ENCODE peak calls at places on chromosomes 7 and 10, in six cellular contexts. V, C, S, K, H and N are unnamed samples.

GRCh38 chr10:5234106-5234877 is 37.7 kb downstream of the AKR1C4 start:
- DNase-seq in V (peak; percentile 92), H (no peak), C (peak; percentile 52), K (no peak), S (no peak), N (no peak)

GRCh38 chr7:7808156-7808555 is 89.7 kb upstream of the RPA3 start:
- DNase-seq in V (peak; percentile 83), S (peak; percentile 71), K (no peak), C (no peak), H (peak; percentile 53), N (no peak)

GRCh38 chr7:151792671-151793070 is 84.2 kb downstream of the PRKAG2 start:
- DNase-seq in S (no peak), V (peak; percentile 26), H (no peak), K (no peak), C (no peak), N (no peak)

GRCh38 chr10:14052926-14053325 is 277.8 kb downstream of the FRMD4A start:
- DNase-seq in K (no peak), S (no peak), C (no peak), V (no peak), H (no peak), N (no peak)

GRCh38 chr7:74263399-74264120 is 9.4 kb upstream of the RFC2 start:
- DNase-seq in H (no peak), S (no peak), K (no peak), V (no peak), C (no peak), N (no peak)

GRCh38 chr7:48165157-48165556 is 6.1 kb upstream of the ABCA13 start:
- DNase-seq in S (no peak), K (no peak), V (no peak), H (no peak), C (no peak), N (no peak)

GRCh38 chr7:471191-471865 is 48.3 kb downstream of the PDGFA start:
- DNase-seq in H (no peak), C (no peak), S (no peak), K (no peak), V (no peak), N (no peak)

GRCh38 chr10:33139191-33139646 is 181.2 kb upstream of the ITGB1 start:
- DNase-seq in H (no peak), K (no peak), S (peak; percentile 37), C (no peak), V (no peak), N (no peak)

GRCh38 chr7:49850921-49851613 is 77.6 kb downstream of the VWC2 start:
- DNase-seq in S (no peak), K (no peak), H (no peak), C (no peak), V (no peak), N (no peak)

GRCh38 chr7:97107192-97107800 is 10.2 kb upstream of the SDHAF3 start:
- DNase-seq in S (no peak), V (no peak), C (no peak), H (no peak), K (no peak), N (no peak)

GRCh38 chr7:28440055-28440601 is 27.8 kb downstream of the CREB5 start:
- DNase-seq in C (no peak), V (no peak), H (no peak), S (no peak), K (no peak), N (no peak)

GRCh38 chr10:80477813-80478212 is 23.7 kb downstream of the TSPAN14 start:
- DNase-seq in H (no peak), C (no peak), V (peak; percentile 93), K (no peak), S (peak; percentile 92), N (no peak)

GRCh38 chr10:33087142-33087541 is 129.1 kb upstream of the ITGB1 start:
- DNase-seq in C (no peak), S (no peak), H (no peak), V (peak; percentile 16), K (no peak), N (no peak)

GRCh38 chr10:116694253-116694926 is 48.0 kb downstream of the HSPA12A start:
- DNase-seq in V (peak; percentile 9), S (peak; percentile 7), H (no peak), K (no peak), C (no peak), N (no peak)

GRCh38 chr7:55177589-55178261 is 158.9 kb downstream of the EGFR start:
- DNase-seq in V (peak; percentile 72), K (no peak), S (peak; percentile 62), C (no peak), H (peak; percentile 93), N (peak; percentile 51)

GRCh38 chr7:17144313-17144712 is 154.1 kb upstream of the AHR start:
- DNase-seq in C (no peak), S (peak; percentile 49), H (no peak), K (no peak), V (peak; percentile 65), N (no peak)

GRCh38 chr10:93461124-93461806 is 20.9 kb downstream of the MYOF start:
- DNase-seq in K (no peak), C (no peak), H (peak; percentile 73), S (peak; percentile 96), V (peak; percentile 59), N (no peak)

GRCh38 chr10:79608505-79609375 is 2.0 kb upstream of the SFTPA1 start:
- DNase-seq in S (peak; percentile 3), H (no peak), C (no peak), K (peak; percentile 26), V (peak; percentile 33), N (no peak)

GRCh38 chr10:88850712-88851111 is 932 bp downstream of the ANKRD22 start:
- DNase-seq in H (no peak), V (no peak), S (no peak), C (no peak), K (no peak), N (no peak)

GRCh38 chr7:142788303-142789286 is 17.8 kb downstream of the PRSS2 start:
- DNase-seq in S (no peak), K (no peak), C (no peak), H (no peak), V (no peak), N (no peak)
- H3K4me3 ChIP-seq in S (no peak overlapping the region), K (no peak overlapping the region), C (no peak overlapping the region), H (no peak overlapping the region), V (no peak overlapping the region), N (no peak overlapping the region)

DNA sequence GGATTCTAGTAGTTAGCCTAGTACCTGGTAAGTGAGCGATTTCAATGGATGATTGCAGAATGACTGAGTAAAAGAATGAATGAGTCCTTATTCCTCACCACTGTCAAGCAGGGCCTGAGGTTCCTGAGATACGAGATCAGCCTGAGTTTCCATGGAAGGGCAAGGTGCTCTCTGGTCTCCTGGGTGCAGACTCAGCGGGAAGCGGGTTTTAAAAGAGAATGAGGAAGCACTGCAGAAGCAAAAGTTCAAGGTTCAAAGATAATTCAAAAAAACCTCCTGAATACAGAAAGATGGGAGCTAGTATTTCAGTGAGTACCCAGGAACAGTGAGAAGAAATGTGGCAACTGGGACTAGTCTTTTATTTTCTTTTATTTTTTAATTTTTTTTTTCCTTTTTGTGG is 4.3 kb downstream of the ZNF3 start:
- DNase-seq in V (no peak), H (no peak), C (no peak), K (no peak), S (no peak), N (no peak)
- TF ChIP-seq CTCF in V (no peak), H (no peak), C (no peak), K (no peak), S (no peak), N (no peak)

DNA sequence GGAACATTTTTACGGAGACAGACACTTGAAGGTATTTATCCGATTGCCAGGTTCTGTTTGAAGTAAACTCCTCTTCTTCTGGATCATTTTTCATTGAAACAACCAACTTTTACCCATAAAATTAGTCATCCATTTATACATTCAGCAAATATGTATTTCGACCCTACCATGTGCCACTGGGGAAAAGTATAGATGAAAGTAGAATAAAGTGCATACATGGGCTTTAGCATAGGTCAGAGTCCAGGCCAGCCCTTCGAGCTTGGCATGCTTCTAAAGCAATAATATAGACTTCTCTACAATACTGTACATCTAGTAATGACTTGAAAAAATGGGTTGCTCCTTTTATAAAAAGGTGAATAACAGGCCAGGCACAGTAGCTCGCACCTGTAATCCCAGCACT is 10.1 kb downstream of the SLC25A16 start:
- DNase-seq in C (no peak), H (no peak), S (no peak), V (no peak), K (no peak), N (no peak)
- H3K4me3 ChIP-seq in C (no peak overlapping the region), H (no peak overlapping the region), S (no peak overlapping the region), V (no peak overlapping the region), K (no peak overlapping the region), N (no peak overlapping the region)

GRCh38 chr7:123494193-123494796 is 40.1 kb downstream of the IQUB start:
- DNase-seq in S (peak; percentile 10), H (peak; percentile 16), K (no peak), C (no peak), V (peak; percentile 68), N (no peak)
- TF ChIP-seq CTCF in S (peak; percentile 60), H (peak; percentile 57), K (peak; percentile 71), C (peak; percentile 64), V (peak; percentile 57), N (peak; percentile 85)

GRCh38 chr10:114881916-114882315 is 56.1 kb upstream of the TRUB1 start:
- DNase-seq in H (no peak), S (no peak), K (no peak), C (no peak), V (peak; percentile 65), N (no peak)

GRCh38 chr10:114881462-114881861 is 56.5 kb upstream of the TRUB1 start:
- DNase-seq in V (peak; percentile 33), H (no peak), K (no peak), S (no peak), C (no peak), N (no peak)

GRCh38 chr10:114877301-114877644 is 55.7 kb downstream of the FHIP2A start:
- DNase-seq in S (no peak), V (no peak), H (no peak), C (no peak), K (no peak), N (no peak)

GRCh38 chr10:114879093-114879492 is 57.5 kb downstream of the FHIP2A start:
- DNase-seq in V (peak; percentile 61), S (peak; percentile 22), K (no peak), C (no peak), H (no peak), N (no peak)

GRCh38 chr10:114879541-114880158 is 58.1 kb downstream of the FHIP2A start:
- DNase-seq in H (no peak), K (no peak), V (peak; percentile 61), C (no peak), S (peak; percentile 17), N (no peak)
- H3K4me3 ChIP-seq in H (no peak overlapping the region), K (peak overlapping the region; percentile 19), V (peak overlapping the region; percentile 30), C (no peak overlapping the region), S (no peak overlapping the region), N (no peak overlapping the region)

DNA sequence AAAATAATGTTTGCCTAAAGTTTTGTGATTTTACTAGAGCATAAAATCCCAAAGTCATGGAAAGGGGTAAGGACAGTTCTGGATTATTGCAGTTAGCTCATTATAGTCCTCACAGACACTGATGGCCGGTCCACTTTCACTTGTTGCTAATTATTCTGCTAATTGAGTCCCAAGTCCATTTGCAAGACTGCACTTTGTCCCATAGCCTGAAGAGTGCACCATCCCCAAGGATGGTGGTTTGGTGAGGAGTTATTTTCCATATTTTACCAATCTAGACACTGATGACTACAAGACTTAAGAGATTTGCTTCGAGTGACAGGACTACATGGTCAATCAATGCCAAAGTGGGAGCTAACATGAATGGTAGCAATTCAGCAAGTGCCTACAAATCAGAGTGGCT is 181.8 kb upstream of the CACNA2D1 start:
- DNase-seq in V (peak; percentile 18), H (no peak), C (no peak), S (no peak), K (no peak), N (no peak)
- TF ChIP-seq CTCF in V (peak; percentile 32), H (no peak), C (no peak), S (no peak), K (no peak), N (no peak)

GRCh38 chr10:125149278-125150047 is 10.9 kb downstream of the CTBP2 start:
- DNase-seq in H (no peak), S (peak; percentile 77), K (no peak), C (no peak), V (peak; percentile 89), N (peak; percentile 55)
- H3K4me3 ChIP-seq in H (no peak overlapping the region), S (no peak overlapping the region), K (no peak overlapping the region), C (no peak overlapping the region), V (no peak overlapping the region), N (no peak overlapping the region)